ENCODE peak calls at places on chromosome 9, in ten cellular contexts. L is thoracic aorta, D is uterus, I is right atrium auricular region, H is breast epithelium, G is aorta, B is testis, S is A549, X is body of pancreas, Q is small intestine. Y is an unnamed sample.

GRCh38 chr9:132006657-132007370 is 72.9 kb downstream of the MED27 start:
- DNase-seq in D (no peak), X (no peak), H (no peak), L (no peak), I (no peak), Q (no peak), G (no peak), S (no peak), B (no peak), Y (no peak)

GRCh38 chr9:123998278-123998925 is 13.2 kb upstream of the LHX2 start:
- DNase-seq in D (no peak), Q (no peak), S (no peak), G (no peak), H (no peak), B (no peak), X (no peak), I (no peak), L (no peak), Y (no peak)

GRCh38 chr9:96025995-96026572 is 150.6 kb downstream of the ERCC6L2 start:
- DNase-seq in D (no peak), I (no peak), B (peak), G (no peak), X (no peak), S (no peak), L (no peak), Q (no peak), H (no peak), Y (no peak)

GRCh38 chr9:29556317-29556716 is 1983.0 kb upstream of the C9orf72 start:
- DNase-seq in H (no peak), G (no peak), X (no peak), I (no peak), Q (no peak), S (peak), B (no peak), L (no peak), D (no peak), Y (no peak)

GRCh38 chr9:85444243-85444642 is 297.5 kb downstream of the AGTPBP1 start:
- DNase-seq in S (no peak), B (no peak), D (no peak), X (no peak), H (no peak), G (no peak), I (no peak), L (no peak), Q (no peak), Y (no peak)

GRCh38 chr9:135119496-135120064 is 32.1 kb downstream of the OLFM1 start:
- DNase-seq in D (no peak), B (no peak), G (no peak), Q (no peak), S (no peak), X (no peak), I (no peak), H (no peak), L (no peak), Y (no peak)

GRCh38 chr9:134242706-134243105 is 78.3 kb upstream of the RNU6ATAC start:
- DNase-seq in X (no peak), B (no peak), L (no peak), G (no peak), D (no peak), H (no peak), I (no peak), Q (no peak), S (no peak), Y (no peak)

GRCh38 chr9:100309992-100310391 is 42.8 kb downstream of the TEX10 start:
- DNase-seq in X (no peak), D (no peak), H (no peak), S (no peak), G (no peak), B (no peak), L (no peak), Q (no peak), I (no peak), Y (no peak)

GRCh38 chr9:36935768-36936497 is 98.1 kb downstream of the PAX5 start:
- DNase-seq in X (peak), D (no peak), S (no peak), Q (no peak), I (no peak), H (no peak), B (no peak), L (no peak), G (no peak), Y (no peak)

GRCh38 chr9:128818839-128819715 is 777 bp downstream of the ENDOG start:
- DNase-seq in D (no peak), L (no peak), Q (peak), S (no peak), X (peak), H (no peak), B (peak), G (peak), I (no peak), Y (peak)

GRCh38 chr9:89616411-89616810 is 11.6 kb downstream of the GADD45G start:
- DNase-seq in B (no peak), H (no peak), D (no peak), I (no peak), G (no peak), L (no peak), S (no peak), Q (no peak), X (no peak), Y (no peak)

GRCh38 chr9:2385746-2386145 is 235.8 kb upstream of the VLDLR start:
- DNase-seq in G (no peak), D (peak), H (no peak), I (no peak), X (no peak), Q (no peak), S (no peak), B (no peak), L (no peak), Y (no peak)

GRCh38 chr9:137277329-137278041 is at the start of gene TOR4A:
- DNase-seq in G (peak), X (peak), B (peak), Q (peak), L (peak), D (peak), S (peak), I (peak), H (no peak), Y (no peak)

GRCh38 chr9:72856985-72857631 is 95.7 kb downstream of the ALDH1A1 start:
- DNase-seq in D (peak), Q (peak), B (peak), S (peak), L (no peak), G (no peak), H (no peak), I (no peak), X (peak), Y (no peak)

GRCh38 chr9:84304166-84304565 is 36.4 kb downstream of the SLC28A3 start:
- DNase-seq in H (no peak), X (no peak), Q (no peak), L (no peak), D (no peak), B (peak), S (no peak), I (no peak), G (no peak), Y (no peak)

GRCh38 chr9:68781866-68782265 is 76.8 kb downstream of the PIP5K1B start:
- DNase-seq in X (no peak), H (no peak), G (no peak), B (no peak), S (no peak), I (no peak), D (no peak), Q (no peak), L (no peak), Y (no peak)

GRCh38 chr9:125142560-125143376 is 560 bp downstream of the SCAI start:
- DNase-seq in L (no peak), B (peak), Q (peak), I (peak), D (peak), G (no peak), S (no peak), H (no peak), X (peak), Y (peak)

GRCh38 chr9:112072721-112073553 is 102.2 kb downstream of the SUSD1 start:
- DNase-seq in G (no peak), Q (no peak), H (no peak), I (no peak), X (no peak), S (peak), L (no peak), B (no peak), D (no peak), Y (no peak)

GRCh38 chr9:73689091-73689870 is 537.6 kb downstream of the ANXA1 start:
- DNase-seq in I (no peak), X (no peak), Q (no peak), D (no peak), B (no peak), S (no peak), L (no peak), H (no peak), G (no peak), Y (no peak)

GRCh38 chr9:131677051-131677444 is 62.8 kb downstream of the RAPGEF1 start:
- DNase-seq in D (no peak), S (no peak), H (no peak), X (no peak), I (peak), L (no peak), Q (no peak), G (no peak), B (no peak), Y (no peak)

GRCh38 chr9:132699926-132700325 is 29.7 kb downstream of the GTF3C4 start:
- DNase-seq in H (no peak), X (no peak), D (no peak), I (no peak), G (no peak), L (no peak), S (no peak), Q (no peak), B (no peak), Y (no peak)

GRCh38 chr9:130287736-130288135 is 22.2 kb downstream of the HMCN2 start:
- DNase-seq in I (no peak), G (no peak), Q (no peak), S (no peak), L (no peak), X (no peak), H (no peak), B (no peak), D (no peak), Y (no peak)

GRCh38 chr9:80968611-80969010 is 720.7 kb downstream of the TLE1 start:
- DNase-seq in B (no peak), L (no peak), H (no peak), D (no peak), Q (no peak), X (no peak), I (no peak), S (no peak), G (no peak), Y (no peak)

GRCh38 chr9:72477862-72478564 is 43.4 kb upstream of the TMC1 start:
- DNase-seq in L (no peak), X (peak), D (no peak), B (no peak), G (no peak), H (no peak), S (peak), I (no peak), Q (peak), Y (no peak)

GRCh38 chr9:114339130-114339908 is 9.7 kb downstream of the ORM2 start:
- DNase-seq in L (no peak), H (no peak), S (peak), Q (peak), I (no peak), B (peak), X (peak), G (peak), D (peak), Y (peak)

GRCh38 chr9:109977521-109977920 is 197.5 kb downstream of the PALM2AKAP2 start:
- DNase-seq in S (no peak), H (no peak), Q (no peak), X (no peak), I (no peak), G (no peak), L (no peak), D (no peak), B (no peak), Y (no peak)

GRCh38 chr9:2015581-2016410 is 649 bp downstream of the SMARCA2 start:
- DNase-seq in G (peak), Q (peak), I (peak), X (peak), B (peak), S (peak), L (peak), D (peak), H (peak), Y (peak)

GRCh38 chr9:35096035-35096849 is at the start of gene PIGO:
- DNase-seq in X (peak), H (peak), B (peak), I (peak), G (peak), D (peak), Q (peak), S (peak), L (peak), Y (peak)

GRCh38 chr9:68704498-68704803 is 589 bp upstream of the PIP5K1B start:
- DNase-seq in X (no peak), H (no peak), I (no peak), D (no peak), Q (no peak), B (no peak), S (no peak), L (no peak), G (no peak), Y (no peak)

GRCh38 chr9:19918630-19919029 is 129.8 kb upstream of the SLC24A2 start:
- DNase-seq in D (no peak), Q (no peak), G (no peak), H (no peak), B (no peak), X (no peak), S (no peak), I (no peak), L (no peak), Y (no peak)

DNA sequence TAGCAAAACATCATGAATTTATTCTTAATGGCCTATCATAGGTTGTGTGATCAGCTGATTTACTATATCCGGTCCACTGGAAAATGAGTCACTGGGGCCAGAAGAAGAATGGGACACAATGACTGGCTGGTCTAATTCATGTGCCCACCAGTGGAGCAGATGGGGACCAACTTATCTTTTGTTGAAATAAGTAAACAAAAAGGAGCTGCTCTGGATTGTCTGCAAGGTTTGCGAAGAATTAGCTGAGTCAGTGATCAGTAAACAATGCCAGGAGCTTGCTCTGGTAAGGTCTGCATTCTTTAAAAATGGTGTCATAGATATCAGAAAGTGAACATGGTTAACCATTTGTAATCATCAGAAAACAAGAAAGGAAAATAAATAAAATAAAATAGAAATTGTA is 128.0 kb downstream of the RASEF start:
- DNase-seq in X (no peak), I (no peak), D (no peak), Q (peak), S (peak), L (no peak), G (no peak), H (no peak), B (no peak), Y (no peak)
- H3K27ac ChIP-seq in X (no peak), I (no peak), D (no peak), Q (no peak), S (peak), L (no peak), G (no peak), H (no peak), B (no peak), Y (no peak)

DNA sequence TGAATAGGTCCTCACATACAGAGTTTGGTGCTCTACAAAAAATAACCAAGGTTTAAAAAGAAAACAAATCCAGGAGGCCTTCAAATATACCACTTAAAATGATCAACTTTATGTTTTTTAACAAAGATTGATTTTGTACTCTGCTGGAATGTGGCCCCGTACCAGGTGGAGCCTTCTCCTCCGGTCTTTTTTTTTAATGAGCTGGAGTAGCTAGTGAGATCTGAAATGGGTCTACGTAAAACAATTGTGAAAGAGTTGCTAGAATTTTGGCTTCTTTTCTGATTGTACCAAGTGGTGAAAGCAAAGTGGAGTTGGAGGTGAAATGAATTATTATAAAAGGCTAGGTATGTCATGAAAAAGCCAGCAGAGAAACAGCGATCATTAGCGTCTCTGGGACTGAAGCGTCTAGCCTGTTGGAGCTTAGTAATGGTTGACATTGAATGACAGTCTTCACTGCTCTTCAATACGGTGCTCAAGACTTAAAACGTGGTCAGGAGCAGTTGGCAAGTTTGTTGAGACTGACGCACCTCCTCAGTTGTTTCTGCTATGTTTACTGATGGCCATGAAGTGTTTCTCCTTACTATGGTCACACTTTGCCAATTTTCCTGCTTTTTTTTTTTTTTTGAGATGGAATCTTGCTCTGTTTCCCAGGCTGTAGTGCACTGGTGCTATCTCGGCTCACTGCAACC is 84.4 kb downstream of the DAPK1 start:
- DNase-seq in D (no peak), S (no peak), H (no peak), Q (no peak), B (no peak), I (no peak), L (no peak), G (no peak), X (no peak), Y (no peak)
- H3K27ac ChIP-seq in D (peak), S (no peak), H (peak), Q (no peak), B (peak), I (no peak), L (no peak), G (no peak), X (peak), Y (no peak)

DNA sequence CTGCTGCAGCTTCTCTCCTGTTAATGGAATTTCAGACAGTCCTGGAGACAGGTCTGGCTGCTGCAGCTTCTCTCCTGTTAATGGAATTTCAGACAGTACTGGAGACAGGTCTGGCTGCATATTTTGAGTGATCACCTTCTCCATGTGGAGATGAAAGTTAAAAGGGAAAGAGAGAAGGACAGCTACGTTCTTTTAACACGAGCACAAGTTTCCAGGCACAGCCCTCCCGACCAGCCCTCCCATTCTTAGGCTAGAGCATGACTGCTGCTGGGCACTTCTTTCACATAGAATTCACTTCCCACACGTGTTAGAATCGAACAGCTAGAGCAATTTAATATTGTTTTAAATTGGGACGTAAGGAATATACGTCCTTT is 133.3 kb upstream of the DMRT1 start:
- DNase-seq in B (no peak), H (no peak), I (no peak), G (no peak), L (no peak), Q (no peak), S (no peak), X (no peak), D (no peak), Y (no peak)
- H3K27ac ChIP-seq in B (peak), H (peak), I (peak), G (peak), L (peak), Q (no peak), S (no peak), X (peak), D (peak), Y (no peak)

GRCh38 chr9:92949266-92949982 is 2.1 kb downstream of the FGD3 start:
- DNase-seq in D (no peak), L (no peak), G (peak), H (peak), Q (no peak), I (no peak), S (no peak), X (no peak), B (no peak), Y (no peak)

GRCh38 chr9:92952861-92953620 is 5.7 kb downstream of the FGD3 start:
- DNase-seq in X (no peak), I (no peak), S (no peak), Q (no peak), G (no peak), H (peak), L (no peak), B (no peak), D (no peak), Y (no peak)

GRCh38 chr9:92950359-92950955 is 3.1 kb downstream of the FGD3 start:
- DNase-seq in I (no peak), B (no peak), X (no peak), D (no peak), S (no peak), L (no peak), H (peak), G (peak), Q (no peak), Y (no peak)

GRCh38 chr9:92954078-92954861 is 6.9 kb downstream of the FGD3 start:
- DNase-seq in G (no peak), B (no peak), S (no peak), H (peak), X (peak), I (peak), D (peak), Q (peak), L (no peak), Y (peak)

GRCh38 chr9:92954886-92955285 is 7.6 kb downstream of the FGD3 start:
- DNase-seq in D (no peak), Q (no peak), G (no peak), S (no peak), L (no peak), X (no peak), H (peak), I (no peak), B (no peak), Y (no peak)
- H3K27ac ChIP-seq in D (no peak), Q (no peak), G (no peak), S (no peak), L (no peak), X (no peak), H (no peak), I (peak), B (no peak), Y (peak)